ENCODE peak calls at places on chromosomes 1 and 21, in four cellular contexts. One of them, this sample, is unnamed.

GRCh38 chr1:175671066-175671465 is 72.3 kb downstream of the TNR start:
- DNase-seq in keratinocyte: no peak
- DNase-seq in astrocyte: no peak
- DNase-seq in neural progenitor cell: no peak
- DNase-seq in this sample: no peak

GRCh38 chr1:3785458-3786157 is 10.7 kb downstream of the LRRC47 start:
- DNase-seq in astrocyte: no peak
- DNase-seq in neural progenitor cell: peak; percentile 43
- DNase-seq in keratinocyte: no peak
- DNase-seq in this sample: no peak

GRCh38 chr21:34073032-34073748 is at the start of the genes MRPS6 and SLC5A3:
- DNase-seq in neural progenitor cell: peak; percentile 97
- DNase-seq in keratinocyte: no peak
- DNase-seq in astrocyte: peak; percentile 62
- DNase-seq in this sample: peak; percentile 95

GRCh38 chr21:16587141-16587570 is 857.4 kb downstream of the USP25 start:
- DNase-seq in astrocyte: peak; percentile 73
- DNase-seq in neural progenitor cell: no peak
- DNase-seq in keratinocyte: no peak
- DNase-seq in this sample: peak; percentile 80

GRCh38 chr1:40024671-40025070 is 15.9 kb upstream of the CAP1 start:
- DNase-seq in astrocyte: no peak
- DNase-seq in neural progenitor cell: no peak
- DNase-seq in keratinocyte: no peak
- DNase-seq in this sample: no peak

GRCh38 chr1:94384485-94385353 is 33.5 kb upstream of the ABCD3 start:
- DNase-seq in astrocyte: no peak
- DNase-seq in neural progenitor cell: peak; percentile 2
- DNase-seq in keratinocyte: no peak
- DNase-seq in this sample: no peak

GRCh38 chr1:43302721-43303476 is 2.1 kb downstream of the TIE1 start:
- DNase-seq in neural progenitor cell: no peak
- DNase-seq in keratinocyte: no peak
- DNase-seq in astrocyte: peak; percentile 28
- DNase-seq in this sample: peak; percentile 48

GRCh38 chr1:208499021-208499420 is 254.8 kb upstream of the PLXNA2 start:
- DNase-seq in astrocyte: no peak
- DNase-seq in keratinocyte: no peak
- DNase-seq in neural progenitor cell: no peak
- DNase-seq in this sample: no peak

GRCh38 chr1:17542696-17543095 is 3.2 kb downstream of the ARHGEF10L start:
- DNase-seq in neural progenitor cell: no peak
- DNase-seq in keratinocyte: no peak
- DNase-seq in astrocyte: no peak
- DNase-seq in this sample: no peak

GRCh38 chr1:246971322-246971721 is 36.5 kb downstream of the ZNF695 start:
- DNase-seq in neural progenitor cell: peak; percentile 62
- DNase-seq in keratinocyte: no peak
- DNase-seq in astrocyte: no peak
- DNase-seq in this sample: peak; percentile 66
- H2AFZ ChIP-seq in neural progenitor cell: no peak overlapping the region
- H2AFZ ChIP-seq in keratinocyte: no peak overlapping the region
- H2AFZ ChIP-seq in astrocyte: no peak overlapping the region
- H2AFZ ChIP-seq in this sample: no peak overlapping the region

GRCh38 chr1:74830736-74831135 is 97.8 kb downstream of the TYW3 start:
- DNase-seq in keratinocyte: no peak
- DNase-seq in neural progenitor cell: no peak
- DNase-seq in astrocyte: no peak
- DNase-seq in this sample: no peak
- H3K9ac ChIP-seq in keratinocyte: no peak overlapping the region
- H3K9ac ChIP-seq in neural progenitor cell: no peak overlapping the region
- H3K9ac ChIP-seq in astrocyte: no peak overlapping the region
- H3K9ac ChIP-seq in this sample: no peak overlapping the region

DNA sequence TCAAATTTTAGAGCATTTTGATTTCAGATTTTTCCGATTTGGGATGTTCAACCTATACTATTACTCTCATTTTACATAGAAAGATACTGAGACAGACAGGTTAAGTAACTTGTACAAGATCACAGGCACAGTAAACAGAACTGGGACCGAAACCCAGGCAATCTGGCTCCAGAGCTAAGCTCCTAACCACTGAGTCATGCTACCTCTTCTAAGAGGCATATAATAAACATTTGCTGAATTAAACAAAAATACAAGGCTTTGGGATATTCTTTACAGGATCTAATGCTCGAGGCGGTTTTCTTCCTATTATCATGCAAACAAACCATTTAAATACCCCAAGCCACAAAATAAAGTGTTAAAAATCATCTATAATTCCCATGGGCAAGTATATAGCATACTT is 50.3 kb downstream of the MCOLN2 start:
- DNase-seq in neural progenitor cell: no peak
- DNase-seq in astrocyte: peak; percentile 10
- DNase-seq in keratinocyte: no peak
- DNase-seq in this sample: peak; percentile 41
- H2AFZ ChIP-seq in neural progenitor cell: no peak overlapping the region
- H2AFZ ChIP-seq in astrocyte: no peak overlapping the region
- H2AFZ ChIP-seq in keratinocyte: no peak overlapping the region
- H2AFZ ChIP-seq in this sample: no peak overlapping the region

GRCh38 chr1:160047116-160047991 is 15.6 kb upstream of the PIGM start:
- DNase-seq in keratinocyte: no peak
- DNase-seq in astrocyte: no peak
- DNase-seq in neural progenitor cell: no peak
- DNase-seq in this sample: no peak

GRCh38 chr1:160045653-160046052 is 13.9 kb upstream of the PIGM start:
- DNase-seq in astrocyte: no peak
- DNase-seq in neural progenitor cell: no peak
- DNase-seq in keratinocyte: no peak
- DNase-seq in this sample: no peak

GRCh38 chr1:160050619-160051018 is 18.8 kb upstream of the PIGM start:
- DNase-seq in astrocyte: no peak
- DNase-seq in keratinocyte: no peak
- DNase-seq in neural progenitor cell: no peak
- DNase-seq in this sample: no peak

GRCh38 chr1:160046494-160047115 is 14.8 kb upstream of the PIGM start:
- DNase-seq in astrocyte: no peak
- DNase-seq in keratinocyte: no peak
- DNase-seq in neural progenitor cell: peak; percentile 80
- DNase-seq in this sample: peak; percentile 76

DNA sequence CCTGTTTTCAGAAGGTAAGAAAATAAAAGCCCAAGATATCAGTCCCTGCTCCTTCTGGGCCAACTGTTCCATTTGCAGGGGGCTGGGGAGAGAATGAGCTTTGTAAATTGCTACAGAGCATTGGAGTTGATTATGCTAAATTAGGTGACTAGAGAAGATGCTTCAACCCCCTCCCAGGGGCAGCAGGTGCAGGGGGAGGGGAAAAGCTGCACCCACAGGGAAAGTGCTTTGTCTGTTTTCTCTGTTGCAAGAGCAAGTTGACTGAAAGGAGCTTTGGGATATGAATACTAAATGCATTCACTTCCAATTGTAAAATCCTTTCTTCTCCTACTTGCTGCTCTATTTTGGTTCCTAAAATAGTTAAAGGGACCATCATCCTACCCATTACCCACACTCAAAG is 16.5 kb upstream of the PIGM start:
- DNase-seq in astrocyte: no peak
- DNase-seq in keratinocyte: no peak
- DNase-seq in neural progenitor cell: no peak
- DNase-seq in this sample: no peak
- H3K9ac ChIP-seq in astrocyte: no peak overlapping the region
- H3K9ac ChIP-seq in keratinocyte: no peak overlapping the region
- H3K9ac ChIP-seq in neural progenitor cell: no peak overlapping the region
- H3K9ac ChIP-seq in this sample: no peak overlapping the region

GRCh38 chr1:56097713-56098112 is 481.6 kb downstream of the PLPP3 start:
- DNase-seq in neural progenitor cell: no peak
- DNase-seq in keratinocyte: no peak
- DNase-seq in astrocyte: no peak
- DNase-seq in this sample: peak; percentile 35

GRCh38 chr1:56098956-56099355 is 480.4 kb downstream of the PLPP3 start:
- DNase-seq in keratinocyte: no peak
- DNase-seq in astrocyte: peak; percentile 85
- DNase-seq in neural progenitor cell: no peak
- DNase-seq in this sample: peak; percentile 90

GRCh38 chr1:56094168-56094567 is 485.2 kb downstream of the PLPP3 start:
- DNase-seq in astrocyte: no peak
- DNase-seq in neural progenitor cell: no peak
- DNase-seq in keratinocyte: no peak
- DNase-seq in this sample: peak; percentile 53

GRCh38 chr1:56095924-56096655 is 483.3 kb downstream of the PLPP3 start:
- DNase-seq in keratinocyte: no peak
- DNase-seq in astrocyte: peak; percentile 96
- DNase-seq in neural progenitor cell: no peak
- DNase-seq in this sample: peak; percentile 97

GRCh38 chr1:56099766-56100165 is 479.6 kb downstream of the PLPP3 start:
- DNase-seq in neural progenitor cell: no peak
- DNase-seq in keratinocyte: no peak
- DNase-seq in astrocyte: no peak
- DNase-seq in this sample: peak; percentile 71
- H2AFZ ChIP-seq in neural progenitor cell: no peak overlapping the region
- H2AFZ ChIP-seq in keratinocyte: no peak overlapping the region
- H2AFZ ChIP-seq in astrocyte: no peak overlapping the region
- H2AFZ ChIP-seq in this sample: no peak overlapping the region

GRCh38 chr1:18940303-18941020 is 16.0 kb downstream of the IFFO2 start:
- DNase-seq in astrocyte: no peak
- DNase-seq in neural progenitor cell: no peak
- DNase-seq in keratinocyte: no peak
- DNase-seq in this sample: peak; percentile 58

GRCh38 chr1:18943914-18944572 is 12.4 kb downstream of the IFFO2 start:
- DNase-seq in astrocyte: no peak
- DNase-seq in keratinocyte: no peak
- DNase-seq in neural progenitor cell: no peak
- DNase-seq in this sample: no peak

GRCh38 chr1:18943162-18943561 is 13.3 kb downstream of the IFFO2 start:
- DNase-seq in keratinocyte: no peak
- DNase-seq in astrocyte: no peak
- DNase-seq in neural progenitor cell: no peak
- DNase-seq in this sample: no peak

GRCh38 chr1:18941221-18942141 is 15.0 kb downstream of the IFFO2 start:
- DNase-seq in neural progenitor cell: peak; percentile 74
- DNase-seq in astrocyte: peak; percentile 98
- DNase-seq in keratinocyte: no peak
- DNase-seq in this sample: no peak

DNA sequence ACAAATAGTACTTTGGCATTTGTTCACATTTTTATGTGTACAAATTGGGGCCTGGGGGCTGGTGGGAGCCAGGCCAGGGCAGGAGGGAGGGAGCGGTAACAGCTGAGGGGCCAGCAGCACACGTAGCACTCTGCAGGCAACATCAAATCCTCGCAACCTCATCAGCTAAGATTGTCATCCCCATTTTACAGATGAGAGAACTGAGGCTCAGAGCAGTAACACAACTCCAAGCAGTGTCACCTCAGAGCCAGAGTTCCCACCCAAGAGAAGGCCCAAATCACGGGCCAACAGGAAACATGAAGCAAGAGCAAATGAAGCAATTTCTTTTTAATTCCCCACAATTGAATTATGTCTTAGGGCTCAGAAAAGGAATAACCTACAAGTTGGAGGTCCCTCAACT is 14.1 kb downstream of the IFFO2 start:
- DNase-seq in keratinocyte: no peak
- DNase-seq in neural progenitor cell: no peak
- DNase-seq in astrocyte: no peak
- DNase-seq in this sample: no peak
- H3K9ac ChIP-seq in keratinocyte: peak overlapping the region; percentile 65
- H3K9ac ChIP-seq in neural progenitor cell: no peak overlapping the region
- H3K9ac ChIP-seq in astrocyte: peak overlapping the region; percentile 81
- H3K9ac ChIP-seq in this sample: no peak overlapping the region

DNA sequence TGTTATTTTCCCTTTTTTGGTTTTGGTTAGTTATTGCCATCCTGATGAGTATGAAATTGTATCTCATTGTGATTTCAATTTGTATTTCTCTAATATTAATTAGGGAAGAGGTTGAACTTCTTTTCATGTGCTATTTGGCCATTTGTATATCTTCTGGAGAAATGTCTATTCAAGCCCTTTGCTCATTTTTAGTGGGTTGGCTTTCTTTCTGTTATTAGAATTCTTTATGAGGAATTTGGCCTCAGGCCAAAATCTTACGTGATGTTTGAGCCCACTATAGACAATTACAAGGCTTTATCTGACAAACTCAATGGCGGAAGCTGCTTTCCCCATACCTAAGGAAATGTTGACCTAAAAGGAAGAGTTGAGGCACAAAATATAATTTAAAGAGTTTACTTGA is 32.9 kb downstream of the IVNS1ABP start:
- DNase-seq in astrocyte: no peak
- DNase-seq in keratinocyte: no peak
- DNase-seq in neural progenitor cell: no peak
- DNase-seq in this sample: no peak
- H2AFZ ChIP-seq in astrocyte: no peak overlapping the region
- H2AFZ ChIP-seq in keratinocyte: no peak overlapping the region
- H2AFZ ChIP-seq in neural progenitor cell: no peak overlapping the region
- H2AFZ ChIP-seq in this sample: no peak overlapping the region

GRCh38 chr1:119805247-119805646 is 6.0 kb downstream of the REG4 start:
- DNase-seq in neural progenitor cell: no peak
- DNase-seq in keratinocyte: no peak
- DNase-seq in astrocyte: no peak
- DNase-seq in this sample: no peak

GRCh38 chr1:119805746-119806145 is 5.5 kb downstream of the REG4 start:
- DNase-seq in astrocyte: no peak
- DNase-seq in neural progenitor cell: no peak
- DNase-seq in keratinocyte: no peak
- DNase-seq in this sample: no peak

GRCh38 chr1:119808491-119808890 is 2.8 kb downstream of the REG4 start:
- DNase-seq in neural progenitor cell: no peak
- DNase-seq in keratinocyte: no peak
- DNase-seq in astrocyte: peak; percentile 20
- DNase-seq in this sample: peak; percentile 51

GRCh38 chr1:119808972-119809550 is 2.2 kb downstream of the REG4 start:
- DNase-seq in astrocyte: peak; percentile 35
- DNase-seq in neural progenitor cell: peak; percentile 77
- DNase-seq in keratinocyte: no peak
- DNase-seq in this sample: peak; percentile 71

GRCh38 chr1:119806489-119806888 is 4.8 kb downstream of the REG4 start:
- DNase-seq in neural progenitor cell: no peak
- DNase-seq in astrocyte: no peak
- DNase-seq in keratinocyte: no peak
- DNase-seq in this sample: no peak
- H3K9ac ChIP-seq in neural progenitor cell: no peak overlapping the region
- H3K9ac ChIP-seq in astrocyte: no peak overlapping the region
- H3K9ac ChIP-seq in keratinocyte: no peak overlapping the region
- H3K9ac ChIP-seq in this sample: no peak overlapping the region